ENCODE peak calls at places on chromosome 13, in four cellular contexts. Y is ascending aorta, N is psoas muscle, P is endodermal cell. T is an unnamed sample. For H3K27me3, the result is how much of the 10 kb centered on the place peaks cover.

GRCh38 chr13:113837554-113838355 is 26.1 kb downstream of the GAS6 start:
- DNase-seq in P (peak), Y (peak), N (peak), T (peak)

GRCh38 chr13:29621401-29621800 is 25.9 kb upstream of the SLC7A1 start:
- DNase-seq in P (no peak), Y (no peak), N (no peak), T (no peak)

GRCh38 chr13:50081106-50081898 is 66.1 kb downstream of the KCNRG start:
- DNase-seq in P (peak), N (peak), Y (peak), T (peak)

GRCh38 chr13:95784161-95784880 is 107.4 kb downstream of the DNAJC3 start:
- DNase-seq in Y (no peak), P (no peak), N (no peak), T (no peak)

GRCh38 chr13:110713981-110714797 is 689 bp downstream of the ING1 start:
- DNase-seq in P (peak), Y (peak), N (peak), T (peak)

GRCh38 chr13:79711631-79712030 is 230.7 kb downstream of the NDFIP2 start:
- DNase-seq in P (no peak), N (no peak), Y (no peak), T (no peak)

GRCh38 chr13:48178126-48178525 is 54.9 kb upstream of the ITM2B start:
- DNase-seq in N (no peak), Y (no peak), P (no peak), T (no peak)

GRCh38 chr13:113845055-113845454 is 18.8 kb downstream of the GAS6 start:
- DNase-seq in P (peak), Y (peak), N (no peak), T (no peak)

GRCh38 chr13:48126944-48127814 is 32.3 kb upstream of the MED4 start:
- DNase-seq in Y (peak), P (peak), N (peak), T (peak)

GRCh38 chr13:86572115-86572514 is 772.9 kb upstream of the SLITRK6 start:
- DNase-seq in N (no peak), Y (no peak), P (no peak), T (no peak)

GRCh38 chr13:66835040-66835628 is 395.0 kb downstream of the PCDH9 start:
- DNase-seq in Y (peak), P (peak), N (peak), T (peak)

GRCh38 chr13:111577956-111578595 is 257.6 kb downstream of the TEX29 start:
- DNase-seq in N (no peak), Y (no peak), P (no peak), T (no peak)

GRCh38 chr13:108077284-108077683 is 138.1 kb downstream of the LIG4 start:
- DNase-seq in N (no peak), P (no peak), Y (no peak), T (no peak)

GRCh38 chr13:20702945-20703784 is at the start of gene IL17D:
- DNase-seq in P (peak), N (peak), Y (no peak), T (peak)

GRCh38 chr13:87259479-87260083 is 411.6 kb upstream of the SLITRK5 start:
- DNase-seq in P (peak), N (no peak), Y (no peak), T (peak)

GRCh38 chr13:26400545-26400944 is 146.6 kb downstream of the CDK8 start:
- DNase-seq in Y (no peak), N (no peak), P (no peak), T (no peak)

GRCh38 chr13:110877737-110878136 is 37.1 kb downstream of the ANKRD10 start:
- DNase-seq in N (no peak), Y (no peak), P (no peak), T (no peak)

GRCh38 chr13:29878101-29878500 is 27.7 kb upstream of the UBL3 start:
- DNase-seq in N (no peak), Y (no peak), P (no peak), T (no peak)

GRCh38 chr13:113756441-113757097 is 2.5 kb upstream of the TMEM255B start:
- DNase-seq in Y (no peak), N (no peak), P (peak), T (no peak)

GRCh38 chr13:96671073-96671472 is 323.2 kb downstream of the OXGR1 start:
- DNase-seq in Y (no peak), P (no peak), N (no peak), T (no peak)

GRCh38 chr13:43364210-43365041 is 341.0 kb downstream of the DNAJC15 start:
- DNase-seq in P (no peak), N (no peak), Y (no peak), T (no peak)

GRCh38 chr13:50074843-50075242 is 59.6 kb downstream of the KCNRG start:
- DNase-seq in P (no peak), N (no peak), Y (no peak), T (no peak)

GRCh38 chr13:45909089-45909488 is 57.5 kb upstream of the SIAH3 start:
- DNase-seq in N (no peak), Y (no peak), P (no peak), T (no peak)

GRCh38 chr13:111368091-111368490 is 47.6 kb downstream of the TEX29 start:
- DNase-seq in P (no peak), Y (no peak), N (no peak), T (no peak)

GRCh38 chr13:103289661-103290060 is 223.4 kb upstream of the SLC10A2 start:
- DNase-seq in P (no peak), Y (no peak), N (no peak), T (no peak)

GRCh38 chr13:30705672-30706071 is 29.7 kb upstream of the ALOX5AP start:
- DNase-seq in N (no peak), Y (peak), P (peak), T (no peak)

GRCh38 chr13:62931901-62932883 is 1516.5 kb upstream of the PCDH20 start:
- DNase-seq in N (no peak), Y (no peak), P (no peak), T (no peak)

GRCh38 chr13:94112227-94112626 is 367.3 kb downstream of the DCT start:
- DNase-seq in P (no peak), Y (peak), N (peak), T (no peak)

GRCh38 chr13:110616103-110617101 is 1.1 kb downstream of the NAXD start:
- DNase-seq in Y (peak), P (peak), N (peak), T (peak)

GRCh38 chr13:105139048-105139379 is 1396.4 kb downstream of the EFNB2 start:
- DNase-seq in N (no peak), P (no peak), Y (no peak), T (no peak)

GRCh38 chr13:40445557-40445990 is 220.9 kb downstream of the FOXO1 start:
- DNase-seq in Y (no peak), P (no peak), N (peak), T (peak)

GRCh38 chr13:30179547-30180256 is 127.6 kb downstream of the KATNAL1 start:
- DNase-seq in P (no peak), Y (no peak), N (no peak), T (no peak)

GRCh38 chr13:96033220-96034015 is 19.8 kb downstream of the UGGT2 start:
- DNase-seq in N (no peak), Y (no peak), P (no peak), T (no peak)

GRCh38 chr13:44932850-44933251 is 56.4 kb downstream of the NUFIP1 start:
- DNase-seq in Y (no peak), N (no peak), P (peak), T (peak)

GRCh38 chr13:41579168-41579567 is 121.8 kb downstream of the RGCC start:
- DNase-seq in N (no peak), P (no peak), Y (no peak), T (no peak)

GRCh38 chr13:62371737-62372136 is 956.1 kb upstream of the PCDH20 start:
- DNase-seq in N (no peak), Y (no peak), P (no peak), T (no peak)

GRCh38 chr13:43089912-43090498 is 66.6 kb downstream of the DNAJC15 start:
- DNase-seq in P (no peak), Y (no peak), N (no peak), T (no peak)

GRCh38 chr13:20997301-20998061 is 63.9 kb downstream of the LATS2 start:
- DNase-seq in P (peak), N (no peak), Y (no peak), T (no peak)

GRCh38 chr13:76884571-76885202 is 1.5 kb downstream of the KCTD12 start:
- DNase-seq in N (no peak), P (no peak), Y (no peak), T (peak)
- H3K27me3 ChIP-seq in N (under half), P (half or more), Y (under half), T (under half)

GRCh38 chr13:109155301-109155761 is 525.9 kb downstream of the MYO16 start:
- DNase-seq in N (no peak), P (no peak), Y (no peak), T (no peak)
- TF ChIP-seq CTCF in N (no peak), P (no peak), Y (no peak), T (no peak)

GRCh38 chr13:100852146-100852545 is 177.6 kb upstream of the TMTC4 start:
- DNase-seq in Y (no peak), N (no peak), P (no peak), T (no peak)

GRCh38 chr13:100860866-100861265 is 186.3 kb upstream of the TMTC4 start:
- DNase-seq in P (no peak), N (no peak), Y (no peak), T (no peak)

GRCh38 chr13:100854091-100854490 is 179.5 kb upstream of the TMTC4 start:
- DNase-seq in P (peak), N (no peak), Y (no peak), T (no peak)

GRCh38 chr13:100859861-100860260 is 185.3 kb upstream of the TMTC4 start:
- DNase-seq in N (no peak), P (no peak), Y (no peak), T (no peak)

GRCh38 chr13:100855151-100855550 is 180.6 kb upstream of the TMTC4 start:
- DNase-seq in Y (no peak), N (no peak), P (no peak), T (no peak)
- H3K27ac ChIP-seq in Y (no peak), N (no peak), P (no peak), T (no peak)

DNA sequence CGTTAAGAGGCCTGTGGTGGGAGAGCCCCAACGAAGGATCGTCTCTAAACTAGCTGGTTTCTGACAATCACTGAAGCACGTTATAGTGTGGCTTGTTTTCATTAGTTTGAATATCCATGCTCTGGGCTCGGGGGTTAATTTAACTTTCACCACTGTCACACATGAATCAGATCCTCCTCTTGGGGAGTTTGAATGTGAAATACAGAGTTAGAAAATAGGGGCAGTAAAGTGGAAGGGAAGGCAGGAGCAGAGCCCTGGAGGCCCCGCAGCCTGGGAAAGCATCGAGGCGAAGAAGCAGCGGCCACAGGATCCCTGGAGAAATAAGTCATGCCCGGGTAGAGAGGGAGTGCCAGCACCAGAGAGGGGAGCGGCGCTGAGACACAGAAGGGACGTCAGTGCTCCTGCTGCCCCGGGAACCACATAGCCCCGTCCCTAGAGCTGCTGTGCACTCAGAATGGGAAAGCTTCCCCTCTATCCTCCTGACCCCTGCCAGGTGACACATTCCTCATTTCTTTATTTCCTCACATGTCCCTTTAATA is 31.2 kb upstream of the AMER2 start:
- DNase-seq in Y (peak), P (peak), N (no peak), T (no peak)
- H3K27me3 ChIP-seq in Y (under half), P (under half), N (under half), T (under half)

GRCh38 chr13:71672527-71672926 is 194.5 kb downstream of the DACH1 start:
- DNase-seq in N (no peak), P (no peak), Y (no peak), T (no peak)
- TF ChIP-seq CTCF in N (no peak), P (peak), Y (no peak), T (no peak)

GRCh38 chr13:51635137-51635878 is 51.0 kb downstream of the WDFY2 start:
- DNase-seq in P (peak), Y (no peak), N (no peak), T (no peak)

GRCh38 chr13:51628059-51628852 is 44.0 kb downstream of the WDFY2 start:
- DNase-seq in Y (no peak), P (no peak), N (no peak), T (no peak)

GRCh38 chr13:51629711-51630575 is 45.7 kb downstream of the WDFY2 start:
- DNase-seq in Y (no peak), P (no peak), N (no peak), T (no peak)

GRCh38 chr13:51636349-51636890 is 52.2 kb downstream of the WDFY2 start:
- DNase-seq in Y (no peak), P (peak), N (no peak), T (no peak)

DNA sequence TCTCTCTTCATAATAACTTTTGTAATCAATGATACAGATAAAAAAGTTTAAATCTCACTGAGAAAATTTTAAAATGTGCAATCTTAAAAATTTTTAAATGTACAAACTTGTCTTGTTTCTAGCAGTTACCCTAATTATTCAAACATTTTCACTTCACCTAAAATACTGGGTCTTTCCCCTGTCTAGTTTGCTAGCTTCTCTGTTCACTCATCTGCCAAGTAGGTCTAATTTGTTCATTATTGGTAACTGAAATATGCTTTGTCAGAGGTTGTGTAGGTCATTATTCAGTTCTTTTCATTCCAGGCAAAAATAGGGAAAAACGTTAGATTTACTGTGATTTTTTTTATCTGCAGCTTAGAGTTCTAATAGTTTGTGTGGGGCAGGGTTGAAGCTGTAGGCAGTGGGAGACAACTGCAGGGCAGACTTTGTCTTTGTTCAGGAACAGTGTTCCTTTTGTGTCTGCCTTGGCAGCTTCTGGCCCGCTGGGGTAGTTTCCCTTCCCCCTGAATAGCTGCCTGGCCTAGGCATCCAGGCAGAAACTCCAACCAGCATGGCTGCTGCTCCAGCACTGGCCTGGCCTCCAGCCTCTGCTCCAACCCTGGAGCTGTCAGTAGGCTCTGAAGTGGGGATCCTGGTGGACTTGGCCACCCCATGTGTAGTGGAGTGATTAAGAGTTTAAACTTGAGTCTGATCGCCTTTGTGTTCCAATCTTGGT is 48.5 kb downstream of the WDFY2 start:
- DNase-seq in Y (no peak), N (no peak), P (peak), T (no peak)
- H3K27ac ChIP-seq in Y (no peak), N (no peak), P (peak), T (no peak)

GRCh38 chr13:55402867-55403266 is 1737.9 kb upstream of the PRR20A start:
- DNase-seq in P (no peak), Y (no peak), N (no peak), T (no peak)
- H3K27me3 ChIP-seq in P (under half), Y (under half), N (under half), T (under half)

T was measured in adrenal gland.